ENCODE peak calls at places on chromosomes 13 and 19, in eight cellular contexts. One of them, this sample, is unnamed.

GRCh38 chr13:110813646-110814624 is 100.4 kb downstream of the ING1 start:
- DNase-seq in HFFc6: no peak
- DNase-seq in AG04450: no peak
- DNase-seq in NCI-H748 treated with DMSO at 0.1 percent for 48 hours: no peak
- DNase-seq in NCI-H345: no peak
- DNase-seq in bronchial epithelial cell: no peak
- DNase-seq in nephron progenitor cell: no peak
- DNase-seq in astrocyte: no peak
- DNase-seq in this sample: no peak

GRCh38 chr19:4077800-4078683 is 11.3 kb upstream of the ZBTB7A start:
- DNase-seq in HFFc6: no peak
- DNase-seq in AG04450: no peak
- DNase-seq in NCI-H748 treated with DMSO at 0.1 percent for 48 hours: no peak
- DNase-seq in NCI-H345: no peak
- DNase-seq in bronchial epithelial cell: no peak
- DNase-seq in nephron progenitor cell: peak
- DNase-seq in astrocyte: no peak
- DNase-seq in this sample: peak

GRCh38 chr19:3914199-3914598 is 18.7 kb upstream of the NMRK2 start:
- DNase-seq in HFFc6: no peak
- DNase-seq in AG04450: no peak
- DNase-seq in NCI-H748 treated with DMSO at 0.1 percent for 48 hours: no peak
- DNase-seq in NCI-H345: no peak
- DNase-seq in bronchial epithelial cell: no peak
- DNase-seq in nephron progenitor cell: no peak
- DNase-seq in astrocyte: no peak
- DNase-seq in this sample: no peak

GRCh38 chr19:38684862-38685665 is 37.6 kb downstream of the ACTN4 start:
- DNase-seq in HFFc6: no peak
- DNase-seq in AG04450: no peak
- DNase-seq in NCI-H748 treated with DMSO at 0.1 percent for 48 hours: no peak
- DNase-seq in NCI-H345: no peak
- DNase-seq in bronchial epithelial cell: no peak
- DNase-seq in nephron progenitor cell: no peak
- DNase-seq in astrocyte: no peak
- DNase-seq in this sample: no peak

GRCh38 chr19:44111910-44112463 is 1.2 kb upstream of the ZNF225 start:
- DNase-seq in HFFc6: peak
- DNase-seq in AG04450: peak
- DNase-seq in NCI-H748 treated with DMSO at 0.1 percent for 48 hours: peak
- DNase-seq in NCI-H345: no peak
- DNase-seq in bronchial epithelial cell: peak
- DNase-seq in nephron progenitor cell: peak
- DNase-seq in astrocyte: peak
- DNase-seq in this sample: peak

GRCh38 chr13:91328726-91329125 is 18.8 kb upstream of the MIR17HG start:
- DNase-seq in HFFc6: no peak
- DNase-seq in AG04450: no peak
- DNase-seq in NCI-H748 treated with DMSO at 0.1 percent for 48 hours: no peak
- DNase-seq in NCI-H345: no peak
- DNase-seq in bronchial epithelial cell: no peak
- DNase-seq in nephron progenitor cell: no peak
- DNase-seq in astrocyte: no peak
- DNase-seq in this sample: no peak

GRCh38 chr19:23071087-23071511 is 45.7 kb upstream of the ZNF730 start:
- DNase-seq in HFFc6: no peak
- DNase-seq in AG04450: no peak
- DNase-seq in NCI-H748 treated with DMSO at 0.1 percent for 48 hours: peak
- DNase-seq in NCI-H345: peak
- DNase-seq in bronchial epithelial cell: no peak
- DNase-seq in nephron progenitor cell: no peak
- DNase-seq in astrocyte: peak
- DNase-seq in this sample: peak

GRCh38 chr13:109151696-109152095 is 522.3 kb downstream of the MYO16 start:
- DNase-seq in HFFc6: no peak
- DNase-seq in AG04450: no peak
- DNase-seq in NCI-H748 treated with DMSO at 0.1 percent for 48 hours: no peak
- DNase-seq in NCI-H345: no peak
- DNase-seq in bronchial epithelial cell: peak
- DNase-seq in nephron progenitor cell: no peak
- DNase-seq in astrocyte: no peak
- DNase-seq in this sample: no peak

GRCh38 chr13:39506559-39507390 is 96.2 kb downstream of the LHFPL6 start:
- DNase-seq in HFFc6: peak
- DNase-seq in AG04450: peak
- DNase-seq in NCI-H748 treated with DMSO at 0.1 percent for 48 hours: no peak
- DNase-seq in NCI-H345: no peak
- DNase-seq in bronchial epithelial cell: peak
- DNase-seq in nephron progenitor cell: no peak
- DNase-seq in astrocyte: peak
- DNase-seq in this sample: peak

GRCh38 chr13:70523622-70524021 is 415.4 kb upstream of the KLHL1 start:
- DNase-seq in HFFc6: no peak
- DNase-seq in AG04450: no peak
- DNase-seq in NCI-H748 treated with DMSO at 0.1 percent for 48 hours: peak
- DNase-seq in NCI-H345: no peak
- DNase-seq in bronchial epithelial cell: no peak
- DNase-seq in nephron progenitor cell: no peak
- DNase-seq in astrocyte: peak
- DNase-seq in this sample: peak

GRCh38 chr19:10508707-10509106 is 5.6 kb upstream of the KEAP1 start:
- DNase-seq in HFFc6: peak
- DNase-seq in AG04450: no peak
- DNase-seq in NCI-H748 treated with DMSO at 0.1 percent for 48 hours: no peak
- DNase-seq in NCI-H345: no peak
- DNase-seq in bronchial epithelial cell: peak
- DNase-seq in nephron progenitor cell: no peak
- DNase-seq in astrocyte: no peak
- DNase-seq in this sample: no peak

GRCh38 chr19:50191270-50191669 is 12.2 kb upstream of the MYH14 start:
- DNase-seq in HFFc6: no peak
- DNase-seq in AG04450: no peak
- DNase-seq in NCI-H748 treated with DMSO at 0.1 percent for 48 hours: peak
- DNase-seq in NCI-H345: peak
- DNase-seq in bronchial epithelial cell: no peak
- DNase-seq in nephron progenitor cell: no peak
- DNase-seq in astrocyte: no peak
- DNase-seq in this sample: no peak

GRCh38 chr13:36998624-36999041 is 507 bp downstream of the ALG5 start:
- DNase-seq in HFFc6: no peak
- DNase-seq in AG04450: no peak
- DNase-seq in NCI-H748 treated with DMSO at 0.1 percent for 48 hours: no peak
- DNase-seq in NCI-H345: peak
- DNase-seq in bronchial epithelial cell: no peak
- DNase-seq in nephron progenitor cell: peak
- DNase-seq in astrocyte: no peak
- DNase-seq in this sample: peak

GRCh38 chr13:110382229-110382628 is 75.1 kb downstream of the COL4A2 start:
- DNase-seq in HFFc6: peak
- DNase-seq in AG04450: no peak
- DNase-seq in NCI-H748 treated with DMSO at 0.1 percent for 48 hours: no peak
- DNase-seq in NCI-H345: no peak
- DNase-seq in bronchial epithelial cell: peak
- DNase-seq in nephron progenitor cell: no peak
- DNase-seq in astrocyte: peak
- DNase-seq in this sample: no peak

GRCh38 chr13:66992183-66992582 is 238.0 kb downstream of the PCDH9 start:
- DNase-seq in HFFc6: no peak
- DNase-seq in AG04450: no peak
- DNase-seq in NCI-H748 treated with DMSO at 0.1 percent for 48 hours: no peak
- DNase-seq in NCI-H345: peak
- DNase-seq in bronchial epithelial cell: peak
- DNase-seq in nephron progenitor cell: no peak
- DNase-seq in astrocyte: peak
- DNase-seq in this sample: no peak

GRCh38 chr13:74555291-74556001 is 421.2 kb upstream of the KLF12 start:
- DNase-seq in HFFc6: no peak
- DNase-seq in AG04450: no peak
- DNase-seq in NCI-H748 treated with DMSO at 0.1 percent for 48 hours: no peak
- DNase-seq in NCI-H345: no peak
- DNase-seq in bronchial epithelial cell: no peak
- DNase-seq in nephron progenitor cell: no peak
- DNase-seq in astrocyte: no peak
- DNase-seq in this sample: no peak

GRCh38 chr13:107373551-107373950 is 805.6 kb upstream of the ARGLU1 start:
- DNase-seq in HFFc6: no peak
- DNase-seq in AG04450: peak
- DNase-seq in NCI-H748 treated with DMSO at 0.1 percent for 48 hours: peak
- DNase-seq in NCI-H345: peak
- DNase-seq in bronchial epithelial cell: peak
- DNase-seq in nephron progenitor cell: no peak
- DNase-seq in astrocyte: peak
- DNase-seq in this sample: no peak

GRCh38 chr19:3782903-3783302 is 3.3 kb downstream of the MATK start:
- DNase-seq in HFFc6: no peak
- DNase-seq in AG04450: no peak
- DNase-seq in NCI-H748 treated with DMSO at 0.1 percent for 48 hours: no peak
- DNase-seq in NCI-H345: no peak
- DNase-seq in bronchial epithelial cell: no peak
- DNase-seq in nephron progenitor cell: no peak
- DNase-seq in astrocyte: no peak
- DNase-seq in this sample: no peak

GRCh38 chr13:76425930-76426329 is 460.3 kb downstream of the KCTD12 start:
- DNase-seq in HFFc6: no peak
- DNase-seq in AG04450: peak
- DNase-seq in NCI-H748 treated with DMSO at 0.1 percent for 48 hours: no peak
- DNase-seq in NCI-H345: no peak
- DNase-seq in bronchial epithelial cell: peak
- DNase-seq in nephron progenitor cell: no peak
- DNase-seq in astrocyte: peak
- DNase-seq in this sample: no peak

GRCh38 chr19:13842294-13843103 is 34.4 kb upstream of the NANOS3 start:
- DNase-seq in HFFc6: peak
- DNase-seq in AG04450: no peak
- DNase-seq in NCI-H748 treated with DMSO at 0.1 percent for 48 hours: no peak
- DNase-seq in NCI-H345: no peak
- DNase-seq in bronchial epithelial cell: no peak
- DNase-seq in nephron progenitor cell: peak
- DNase-seq in astrocyte: no peak
- DNase-seq in this sample: peak

GRCh38 chr13:89936256-89936655 is 1411.2 kb upstream of the MIR17HG start:
- DNase-seq in HFFc6: no peak
- DNase-seq in AG04450: no peak
- DNase-seq in NCI-H748 treated with DMSO at 0.1 percent for 48 hours: no peak
- DNase-seq in NCI-H345: no peak
- DNase-seq in bronchial epithelial cell: peak
- DNase-seq in nephron progenitor cell: no peak
- DNase-seq in astrocyte: no peak
- DNase-seq in this sample: no peak